ENCODE peak calls at places on chromosome 1, in ten cellular contexts. C is RPMI7951, D is NCI-H1105, W is NCI-H446 treated with DMSO at 0.1 percent for 48 hours, K is renal cortical epithelial cell, G is GM23248, N is foreskin melanocyte, S is NB4, X is globus pallidus, B is H7. V is an unnamed sample.

GRCh38 chr1:48082271-48082925 is 85.2 kb upstream of the TRABD2B start:
- DNase-seq in C (peak), D (no peak), B (no peak), K (peak), S (no peak), N (peak), G (no peak), W (no peak), X (peak), V (no peak)

GRCh38 chr1:8019229-8019620 is 6.9 kb downstream of the ERRFI1 start:
- DNase-seq in B (no peak), W (no peak), K (no peak), N (no peak), S (no peak), D (no peak), C (no peak), X (peak), G (no peak), V (no peak)

GRCh38 chr1:192277635-192278034 is 39.2 kb upstream of the RGS21 start:
- DNase-seq in S (no peak), G (no peak), C (no peak), W (no peak), D (no peak), K (no peak), N (no peak), X (no peak), B (no peak), V (no peak)

GRCh38 chr1:207284209-207284892 is 37.1 kb upstream of the CD55 start:
- DNase-seq in N (no peak), B (no peak), X (no peak), D (no peak), G (no peak), S (no peak), K (peak), W (no peak), C (peak), V (peak)

GRCh38 chr1:15762546-15762945 is 4.0 kb downstream of the FBLIM1 start:
- DNase-seq in G (no peak), D (no peak), K (no peak), N (no peak), W (no peak), C (peak), B (peak), X (no peak), S (no peak), V (no peak)

GRCh38 chr1:2257245-2257627 is 29.1 kb downstream of the SKI start:
- DNase-seq in S (no peak), W (no peak), N (peak), K (no peak), B (peak), G (peak), D (no peak), X (peak), C (peak), V (no peak)

GRCh38 chr1:153262462-153263157 is 3.1 kb downstream of the LORICRIN start:
- DNase-seq in N (no peak), D (no peak), X (no peak), B (no peak), S (no peak), W (no peak), K (no peak), C (no peak), G (no peak), V (no peak)

GRCh38 chr1:230550428-230550827 is 91.9 kb upstream of the COG2 start:
- DNase-seq in N (peak), K (peak), C (peak), B (no peak), X (no peak), G (peak), D (no peak), S (peak), W (no peak), V (no peak)

GRCh38 chr1:43971336-43971980 is 1.6 kb downstream of the DPH2 start:
- DNase-seq in D (no peak), W (no peak), X (no peak), N (no peak), G (no peak), K (no peak), B (no peak), C (no peak), S (no peak), V (no peak)

GRCh38 chr1:171841050-171841910 is at the start of gene DNM3:
- DNase-seq in B (peak), W (peak), S (peak), K (peak), X (peak), G (peak), N (peak), D (peak), C (peak), V (peak)

GRCh38 chr1:89822109-89822962 is 1.5 kb downstream of the LRRC8D start:
- DNase-seq in W (no peak), B (peak), D (no peak), K (no peak), X (no peak), N (no peak), S (peak), G (no peak), C (no peak), V (no peak)

GRCh38 chr1:3213730-3214129 is 144.7 kb downstream of the PRDM16 start:
- DNase-seq in N (no peak), G (no peak), B (no peak), X (no peak), S (no peak), K (peak), D (no peak), W (no peak), C (no peak), V (no peak)

GRCh38 chr1:2925923-2926322 is 95.3 kb upstream of the ACTRT2 start:
- DNase-seq in S (no peak), C (no peak), X (no peak), W (no peak), G (peak), N (no peak), K (no peak), B (no peak), D (no peak), V (no peak)

GRCh38 chr1:241423541-241424479 is 66.8 kb upstream of the RGS7 start:
- DNase-seq in G (peak), W (no peak), K (no peak), B (peak), S (no peak), N (no peak), C (no peak), X (peak), D (no peak), V (peak)

GRCh38 chr1:31515061-31515775 is 61.1 kb upstream of the TINAGL1 start:
- DNase-seq in X (no peak), B (peak), S (no peak), C (no peak), W (no peak), N (no peak), G (no peak), D (no peak), K (no peak), V (no peak)

GRCh38 chr1:60963167-60963909 is 119.0 kb upstream of the NFIA start:
- DNase-seq in W (no peak), G (no peak), S (no peak), B (no peak), X (no peak), C (no peak), K (no peak), N (no peak), D (no peak), V (no peak)

GRCh38 chr1:181488884-181489283 is 5.6 kb downstream of the CACNA1E start:
- DNase-seq in S (no peak), D (no peak), K (no peak), G (no peak), X (no peak), C (no peak), N (no peak), B (no peak), W (no peak), V (no peak)

GRCh38 chr1:218112862-218113261 is 172.2 kb upstream of the RRP15 start:
- DNase-seq in B (no peak), D (no peak), K (peak), G (no peak), S (no peak), N (no peak), X (no peak), C (no peak), W (no peak), V (peak)

GRCh38 chr1:8747879-8748825 is 69.3 kb downstream of the RERE start:
- DNase-seq in K (no peak), X (no peak), G (no peak), C (no peak), N (no peak), D (no peak), S (no peak), W (no peak), B (no peak), V (no peak)

GRCh38 chr1:19197849-19198248 is 12.2 kb downstream of the UBR4 start:
- DNase-seq in C (no peak), D (no peak), S (no peak), B (no peak), G (no peak), X (no peak), W (no peak), N (no peak), K (no peak), V (no peak)

GRCh38 chr1:117433943-117434342 is 66.7 kb downstream of the MAN1A2 start:
- DNase-seq in G (no peak), D (no peak), C (no peak), K (no peak), W (no peak), N (no peak), S (no peak), X (no peak), B (no peak), V (no peak)

GRCh38 chr1:160398823-160399222 is 1.5 kb upstream of the VANGL2 start:
- DNase-seq in W (no peak), K (no peak), B (no peak), D (no peak), N (no peak), C (no peak), G (no peak), X (no peak), S (no peak), V (no peak)

GRCh38 chr1:204505674-204506073 is 10.5 kb upstream of the MDM4 start:
- DNase-seq in D (no peak), X (no peak), G (no peak), N (no peak), W (no peak), B (no peak), S (no peak), C (no peak), K (no peak), V (no peak)

GRCh38 chr1:110112143-110112542 is at the start of gene UBL4B:
- DNase-seq in C (no peak), S (no peak), D (no peak), X (no peak), N (no peak), W (no peak), K (no peak), G (no peak), B (no peak), V (no peak)

GRCh38 chr1:18217398-18218043 is 109.9 kb downstream of the IGSF21 start:
- DNase-seq in D (no peak), X (peak), W (peak), N (peak), K (peak), S (peak), C (peak), B (peak), G (peak), V (peak)

GRCh38 chr1:4768553-4768952 is 114.1 kb downstream of the AJAP1 start:
- DNase-seq in D (peak), N (no peak), C (no peak), G (no peak), X (no peak), B (no peak), W (no peak), K (no peak), S (no peak), V (no peak)

GRCh38 chr1:43431676-43432075 is 22.1 kb downstream of the HYI start:
- DNase-seq in B (no peak), D (no peak), G (no peak), X (no peak), S (no peak), C (no peak), N (no peak), W (no peak), K (no peak), V (no peak)

GRCh38 chr1:31445951-31446350 is 32.9 kb downstream of the SERINC2 start:
- DNase-seq in K (no peak), G (no peak), D (no peak), B (no peak), W (no peak), N (no peak), X (no peak), C (peak), S (peak), V (no peak)

GRCh38 chr1:183180213-183180612 is 5.9 kb upstream of the LAMC2 start:
- DNase-seq in B (no peak), C (peak), D (peak), S (no peak), X (no peak), K (peak), W (peak), G (peak), N (peak), V (peak)

GRCh38 chr1:86701731-86702130 is 2.6 kb upstream of the SH3GLB1 start:
- DNase-seq in D (no peak), G (no peak), W (no peak), B (no peak), N (no peak), X (peak), C (no peak), S (no peak), K (no peak), V (no peak)